ENCODE peak calls at places on chromosomes 11 and 22, in ten cellular contexts. D is IMR-90, K is esophagus squamous epithelium, M is body of pancreas, Y is uterus, W is prostate gland, J is esophagus muscularis mucosa, H is adrenal gland, P is ovary, T is A549. I is an unnamed sample. For H3K4me1, the result is how much of the 10 kb centered on the place peaks cover.

GRCh38 chr22:45248832-45249561 is 8.3 kb upstream of the KIAA0930 start:
- DNase-seq in D (no peak), K (no peak), M (no peak), Y (no peak), W (no peak), J (no peak), H (no peak), P (no peak), T (no peak), I (no peak)

GRCh38 chr11:84316866-84317560 is 1030.8 kb upstream of the CCDC90B start:
- DNase-seq in D (peak), K (no peak), M (peak), Y (peak), W (no peak), J (no peak), H (peak), P (no peak), T (no peak), I (no peak)

GRCh38 chr22:42924436-42924835 is 67.4 kb upstream of the ARFGAP3 start:
- DNase-seq in D (no peak), K (no peak), M (no peak), Y (no peak), W (no peak), J (no peak), H (no peak), P (no peak), T (no peak), I (no peak)

GRCh38 chr22:32985899-32986772 is 72.0 kb downstream of the SYN3 start:
- DNase-seq in D (peak), K (no peak), M (peak), Y (peak), W (peak), J (no peak), H (peak), P (peak), T (peak), I (peak)

GRCh38 chr11:1121343-1122331 is 36.1 kb upstream of the MUC5AC start:
- DNase-seq in D (peak), K (no peak), M (no peak), Y (no peak), W (no peak), J (no peak), H (peak), P (no peak), T (peak), I (no peak)

GRCh38 chr11:13258855-13259254 is 18.7 kb upstream of the BMAL1 start:
- DNase-seq in D (no peak), K (no peak), M (no peak), Y (no peak), W (no peak), J (peak), H (no peak), P (no peak), T (no peak), I (no peak)

GRCh38 chr11:27820249-27820648 is 120.0 kb upstream of the BDNF start:
- DNase-seq in D (peak), K (no peak), M (no peak), Y (no peak), W (no peak), J (peak), H (no peak), P (no peak), T (no peak), I (no peak)

GRCh38 chr22:36328635-36329216 is 59.0 kb downstream of the MYH9 start:
- DNase-seq in D (peak), K (no peak), M (peak), Y (peak), W (peak), J (no peak), H (peak), P (peak), T (peak), I (peak)

GRCh38 chr22:23824476-23825245 is 14.1 kb downstream of the DERL3 start:
- DNase-seq in D (no peak), K (no peak), M (no peak), Y (no peak), W (no peak), J (no peak), H (no peak), P (no peak), T (no peak), I (no peak)

GRCh38 chr11:79963886-79964660 is 523.2 kb upstream of the TENM4 start:
- DNase-seq in D (no peak), K (no peak), M (no peak), Y (no peak), W (no peak), J (no peak), H (no peak), P (no peak), T (no peak), I (no peak)

GRCh38 chr11:62004473-62004872 is 37.0 kb upstream of the FTH1 start:
- DNase-seq in D (peak), K (no peak), M (no peak), Y (no peak), W (no peak), J (no peak), H (no peak), P (no peak), T (no peak), I (no peak)

GRCh38 chr22:30393322-30393680 is 3.5 kb upstream of the SEC14L2 start:
- DNase-seq in D (no peak), K (no peak), M (no peak), Y (no peak), W (no peak), J (no peak), H (no peak), P (no peak), T (no peak), I (no peak)

GRCh38 chr22:35150163-35151107 is 84.5 kb downstream of the ISX start:
- DNase-seq in D (peak), K (no peak), M (peak), Y (peak), W (peak), J (no peak), H (peak), P (peak), T (peak), I (peak)

GRCh38 chr11:32884770-32885384 is 7.7 kb upstream of the QSER1 start:
- DNase-seq in D (no peak), K (no peak), M (no peak), Y (no peak), W (no peak), J (no peak), H (no peak), P (no peak), T (no peak), I (no peak)

GRCh38 chr22:36977401-36977861 is 41.8 kb downstream of the TST start:
- DNase-seq in D (peak), K (no peak), M (peak), Y (peak), W (peak), J (no peak), H (peak), P (peak), T (peak), I (no peak)

GRCh38 chr11:2521081-2521480 is 76.3 kb downstream of the KCNQ1 start:
- DNase-seq in D (no peak), K (no peak), M (peak), Y (peak), W (no peak), J (no peak), H (no peak), P (peak), T (no peak), I (peak)

GRCh38 chr11:116990061-116990473 is 108.2 kb downstream of the SIK3 start:
- DNase-seq in D (peak), K (no peak), M (peak), Y (no peak), W (no peak), J (no peak), H (no peak), P (no peak), T (no peak), I (no peak)

GRCh38 chr11:119338946-119339580 is 1.6 kb downstream of the C1QTNF5 start:
- DNase-seq in D (no peak), K (no peak), M (peak), Y (no peak), W (no peak), J (no peak), H (no peak), P (no peak), T (no peak), I (peak)

GRCh38 chr11:112297248-112297866 is 36.7 kb upstream of the PLET1 start:
- DNase-seq in D (no peak), K (no peak), M (no peak), Y (no peak), W (no peak), J (no peak), H (no peak), P (no peak), T (no peak), I (no peak)

DNA sequence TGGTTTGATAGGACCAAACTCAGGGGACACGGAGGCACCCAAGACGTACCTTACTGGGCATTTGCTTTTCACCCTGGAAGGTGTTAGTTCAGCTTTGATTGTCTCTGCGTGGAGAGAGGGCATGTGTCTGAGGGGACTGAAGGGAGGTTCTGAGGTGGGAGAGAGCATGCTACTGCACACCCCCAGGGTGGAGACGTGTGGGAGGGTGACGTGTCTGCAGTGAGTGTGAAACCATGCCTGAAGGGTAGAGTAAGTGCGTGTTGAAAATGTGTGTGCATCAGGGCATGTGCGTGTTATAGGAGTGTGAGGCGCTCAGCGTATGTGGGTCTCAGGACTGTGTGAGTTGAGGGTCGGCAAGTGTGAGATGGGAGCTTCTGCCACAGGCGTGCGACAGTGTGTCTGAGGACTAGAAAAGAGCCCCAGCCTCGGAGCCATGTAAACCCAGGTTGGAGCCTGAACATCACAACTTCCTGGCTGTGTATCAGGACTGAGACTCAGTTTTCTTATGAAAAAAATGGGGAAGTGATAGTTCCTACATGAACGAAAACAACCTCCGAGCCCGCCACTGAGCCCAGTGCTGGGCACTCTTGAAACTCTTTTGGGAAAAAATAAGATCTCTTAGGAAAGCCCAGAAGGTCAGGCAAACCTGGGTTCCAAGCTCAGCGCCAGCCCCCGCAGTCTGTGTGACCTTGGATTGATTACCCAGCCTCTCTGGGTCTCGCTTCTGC is 11.8 kb upstream of the KCNJ11 start:
- DNase-seq in D (no peak), K (no peak), M (no peak), Y (no peak), W (no peak), J (no peak), H (no peak), P (no peak), T (no peak), I (no peak)
- TF ChIP-seq CTCF in D (no peak), K (no peak), M (no peak), Y (no peak), W (no peak), J (no peak), H (no peak), P (no peak), T (no peak), I (no peak)

GRCh38 chr11:60457576-60457975 is 1.9 kb downstream of the MS4A1 start:
- DNase-seq in D (no peak), K (no peak), M (no peak), Y (no peak), W (no peak), J (no peak), H (no peak), P (no peak), T (no peak), I (no peak)
- H3K4me1 ChIP-seq in D (under half), K (under half), M (under half), Y (under half), W (under half), J (under half), H (under half), P (under half), T (under half), I (under half)

DNA sequence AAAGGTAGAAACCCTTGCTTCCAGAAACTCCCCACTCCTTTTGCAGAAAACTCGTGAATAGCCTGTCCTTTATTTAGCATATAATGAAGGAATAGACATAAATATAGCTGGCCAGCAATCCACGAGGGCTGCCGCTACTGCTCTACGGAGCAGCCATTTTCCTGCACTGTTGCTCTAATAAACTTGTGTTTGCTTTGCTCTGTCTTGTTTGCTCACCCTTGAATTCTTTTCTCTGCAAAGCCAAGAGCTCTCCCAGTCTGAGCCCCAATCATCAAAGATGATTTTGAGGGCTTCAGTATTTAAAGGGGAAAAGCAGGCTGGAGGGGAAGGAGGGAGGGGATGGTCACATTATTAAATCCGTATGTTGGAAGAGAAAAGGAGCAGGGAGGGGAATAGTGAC is 16.6 kb upstream of the CHKA start:
- DNase-seq in D (no peak), K (no peak), M (no peak), Y (no peak), W (no peak), J (no peak), H (peak), P (no peak), T (no peak), I (no peak)
- TF ChIP-seq POLR2A in D (no peak), K (no peak), M (no peak), Y (no peak), W (no peak), J (no peak), H (no peak), P (no peak), T (no peak), I (no peak)

GRCh38 chr11:102279641-102280170 is 37.6 kb upstream of the BIRC3 start:
- DNase-seq in D (peak), K (no peak), M (peak), Y (no peak), W (peak), J (no peak), H (no peak), P (no peak), T (no peak), I (no peak)
- TF ChIP-seq CTCF in D (peak), K (no peak), M (no peak), Y (peak), W (no peak), J (peak), H (no peak), P (peak), T (no peak), I (no peak)